ENCODE peak calls at places on chromosomes 13 and 19, in six cellular contexts. One of them, this sample, is unnamed.
A peak's percentile ranks its signal among the peaks of the same experiment; 100 is the strongest.

GRCh38 chr19:16273005-16273404 is 51.6 kb upstream of the KLF2 start:
- DNase-seq in IMR-90: no peak
- DNase-seq in thyroid gland: no peak
- DNase-seq in tibial nerve: no peak
- DNase-seq in BE2C: no peak
- DNase-seq in PC-3: no peak
- DNase-seq in this sample: peak; percentile 43

GRCh38 chr19:2274937-2275535 is 6.9 kb downstream of the PEAK3 start:
- DNase-seq in PC-3: peak; percentile 66
- DNase-seq in BE2C: peak; percentile 87
- DNase-seq in IMR-90: peak; percentile 64
- DNase-seq in tibial nerve: peak; percentile 61
- DNase-seq in thyroid gland: peak; percentile 65
- DNase-seq in this sample: peak; percentile 71

GRCh38 chr19:49840321-49840720 is 10.6 kb upstream of the PTOV1 start:
- DNase-seq in BE2C: no peak
- DNase-seq in thyroid gland: no peak
- DNase-seq in IMR-90: no peak
- DNase-seq in PC-3: no peak
- DNase-seq in tibial nerve: no peak
- DNase-seq in this sample: no peak

GRCh38 chr13:44903596-44903995 is 85.7 kb downstream of the NUFIP1 start:
- DNase-seq in BE2C: no peak
- DNase-seq in tibial nerve: peak; percentile 87
- DNase-seq in thyroid gland: peak; percentile 29
- DNase-seq in PC-3: no peak
- DNase-seq in IMR-90: peak; percentile 84
- DNase-seq in this sample: peak; percentile 89

GRCh38 chr13:51542358-51542972 is 41.8 kb upstream of the WDFY2 start:
- DNase-seq in IMR-90: peak; percentile 32
- DNase-seq in BE2C: peak; percentile 41
- DNase-seq in PC-3: no peak
- DNase-seq in thyroid gland: no peak
- DNase-seq in tibial nerve: no peak
- DNase-seq in this sample: no peak

GRCh38 chr19:33638167-33639033 is 16.6 kb downstream of the CHST8 start:
- DNase-seq in thyroid gland: no peak
- DNase-seq in PC-3: no peak
- DNase-seq in tibial nerve: no peak
- DNase-seq in IMR-90: no peak
- DNase-seq in BE2C: no peak
- DNase-seq in this sample: no peak

GRCh38 chr19:3451451-3451866 is 28.9 kb downstream of the SMIM24 start:
- DNase-seq in PC-3: no peak
- DNase-seq in IMR-90: no peak
- DNase-seq in BE2C: no peak
- DNase-seq in tibial nerve: no peak
- DNase-seq in thyroid gland: no peak
- DNase-seq in this sample: no peak

GRCh38 chr13:95155504-95155903 is 145.7 kb downstream of the ABCC4 start:
- DNase-seq in PC-3: no peak
- DNase-seq in thyroid gland: no peak
- DNase-seq in BE2C: no peak
- DNase-seq in IMR-90: no peak
- DNase-seq in tibial nerve: no peak
- DNase-seq in this sample: no peak

GRCh38 chr19:8145969-8146368 is 3.4 kb downstream of the FBN3 start:
- DNase-seq in tibial nerve: no peak
- DNase-seq in IMR-90: no peak
- DNase-seq in thyroid gland: peak; percentile 18
- DNase-seq in BE2C: no peak
- DNase-seq in PC-3: peak; percentile 56
- DNase-seq in this sample: no peak

GRCh38 chr19:18477042-18477760 is 39.3 kb upstream of the ISYNA1 start:
- DNase-seq in tibial nerve: no peak
- DNase-seq in IMR-90: no peak
- DNase-seq in thyroid gland: no peak
- DNase-seq in BE2C: no peak
- DNase-seq in PC-3: no peak
- DNase-seq in this sample: peak; percentile 46

DNA sequence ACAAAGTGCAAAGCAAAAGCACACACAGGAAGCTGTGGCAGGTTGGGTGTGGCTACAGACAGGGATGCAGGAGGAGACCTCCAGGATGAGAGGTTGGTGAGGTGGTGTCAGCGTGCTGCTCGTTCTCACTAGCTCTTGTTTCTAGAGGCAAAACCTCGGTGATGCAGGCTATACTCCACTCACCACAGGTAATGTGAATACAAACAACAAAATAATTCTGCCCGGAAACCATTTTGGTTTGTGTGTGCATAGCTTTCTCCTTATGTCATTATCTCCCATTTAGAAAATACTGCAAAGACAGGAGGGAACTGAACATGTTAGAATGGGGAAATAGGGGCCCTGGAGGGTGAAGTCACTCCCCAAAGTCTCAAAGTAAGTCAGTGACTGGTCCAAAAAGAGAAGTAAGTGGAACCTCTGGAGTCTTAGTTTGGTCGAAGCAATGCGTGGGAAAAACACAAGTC is 9.4 kb downstream of the LCP1 start:
- DNase-seq in IMR-90: no peak
- DNase-seq in thyroid gland: no peak
- DNase-seq in tibial nerve: no peak
- DNase-seq in BE2C: no peak
- DNase-seq in PC-3: no peak
- DNase-seq in this sample: no peak
- H3K4me1 ChIP-seq in IMR-90: no peaks in the 10 kb centered on the region
- H3K4me1 ChIP-seq in thyroid gland: no peaks in the 10 kb centered on the region
- H3K4me1 ChIP-seq in tibial nerve: peaks cover 43% of the 10 kb centered on the region
- H3K4me1 ChIP-seq in BE2C: no peaks in the 10 kb centered on the region
- H3K4me1 ChIP-seq in PC-3: peaks cover 4% of the 10 kb centered on the region
- H3K4me1 ChIP-seq in this sample: peaks cover 4% of the 10 kb centered on the region

GRCh38 chr19:47019431-47020041 is at the start of gene NPAS1:
- DNase-seq in PC-3: no peak
- DNase-seq in IMR-90: no peak
- DNase-seq in BE2C: no peak
- DNase-seq in tibial nerve: no peak
- DNase-seq in thyroid gland: no peak
- DNase-seq in this sample: no peak
- H3K9me3 ChIP-seq in PC-3: no peaks in the 10 kb centered on the region
- H3K9me3 ChIP-seq in IMR-90: no peaks in the 10 kb centered on the region
- H3K9me3 ChIP-seq in BE2C: no peaks in the 10 kb centered on the region
- H3K9me3 ChIP-seq in tibial nerve: no peaks in the 10 kb centered on the region
- H3K9me3 ChIP-seq in thyroid gland: no peaks in the 10 kb centered on the region
- H3K9me3 ChIP-seq in this sample: no peaks in the 10 kb centered on the region

GRCh38 chr19:10295847-10296591 is 6.3 kb downstream of the ICAM5 start:
- DNase-seq in thyroid gland: no peak
- DNase-seq in PC-3: no peak
- DNase-seq in tibial nerve: no peak
- DNase-seq in IMR-90: no peak
- DNase-seq in BE2C: no peak
- DNase-seq in this sample: no peak
- H3K4me3 ChIP-seq in thyroid gland: peak overlapping the region; percentile 27
- H3K4me3 ChIP-seq in PC-3: no peak overlapping the region
- H3K4me3 ChIP-seq in tibial nerve: no peak overlapping the region
- H3K4me3 ChIP-seq in IMR-90: no peak overlapping the region
- H3K4me3 ChIP-seq in BE2C: no peak overlapping the region
- H3K4me3 ChIP-seq in this sample: peak overlapping the region; percentile 8

DNA sequence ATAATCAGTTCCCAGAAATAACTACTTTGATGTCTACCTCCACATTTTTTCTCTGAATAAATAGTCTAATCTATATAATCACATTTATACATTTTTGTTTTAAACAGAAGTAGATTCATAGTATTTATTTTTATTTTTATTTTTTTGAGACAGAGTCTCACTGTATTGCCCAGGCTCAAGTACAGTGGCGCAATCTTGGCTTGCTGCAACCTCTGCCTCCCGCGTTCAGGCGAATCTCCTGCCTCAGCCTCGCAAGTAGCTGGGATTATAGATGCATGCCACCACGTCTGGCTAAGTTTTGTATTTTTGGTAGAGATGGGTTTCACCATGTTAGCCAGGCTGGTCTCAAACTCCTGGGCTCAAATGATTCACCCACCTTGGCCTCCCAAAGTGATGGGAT is 16.7 kb downstream of the TM9SF2 start:
- DNase-seq in PC-3: no peak
- DNase-seq in tibial nerve: no peak
- DNase-seq in BE2C: no peak
- DNase-seq in thyroid gland: no peak
- DNase-seq in IMR-90: no peak
- DNase-seq in this sample: no peak
- H3K4me1 ChIP-seq in PC-3: peaks cover 10% of the 10 kb centered on the region
- H3K4me1 ChIP-seq in tibial nerve: peaks cover 4% of the 10 kb centered on the region
- H3K4me1 ChIP-seq in BE2C: no peaks in the 10 kb centered on the region
- H3K4me1 ChIP-seq in thyroid gland: peaks cover 12% of the 10 kb centered on the region
- H3K4me1 ChIP-seq in IMR-90: peaks cover 2% of the 10 kb centered on the region
- H3K4me1 ChIP-seq in this sample: peaks cover 6% of the 10 kb centered on the region

GRCh38 chr19:44704982-44705381 is 6.0 kb downstream of the CEACAM16 start:
- DNase-seq in thyroid gland: no peak
- DNase-seq in BE2C: no peak
- DNase-seq in PC-3: no peak
- DNase-seq in tibial nerve: no peak
- DNase-seq in IMR-90: no peak
- DNase-seq in this sample: no peak
- H3K9me3 ChIP-seq in thyroid gland: no peaks in the 10 kb centered on the region
- H3K9me3 ChIP-seq in BE2C: no peaks in the 10 kb centered on the region
- H3K9me3 ChIP-seq in PC-3: no peaks in the 10 kb centered on the region
- H3K9me3 ChIP-seq in tibial nerve: no peaks in the 10 kb centered on the region
- H3K9me3 ChIP-seq in IMR-90: no peaks in the 10 kb centered on the region
- H3K9me3 ChIP-seq in this sample: no peaks in the 10 kb centered on the region

GRCh38 chr13:31951215-31951678 is 80.3 kb upstream of the FRY start:
- DNase-seq in IMR-90: peak; percentile 70
- DNase-seq in PC-3: peak; percentile 53
- DNase-seq in tibial nerve: peak; percentile 48
- DNase-seq in thyroid gland: peak; percentile 45
- DNase-seq in BE2C: no peak
- DNase-seq in this sample: peak; percentile 86

GRCh38 chr13:31952641-31953380 is 78.8 kb upstream of the FRY start:
- DNase-seq in IMR-90: no peak
- DNase-seq in thyroid gland: no peak
- DNase-seq in PC-3: no peak
- DNase-seq in BE2C: no peak
- DNase-seq in tibial nerve: no peak
- DNase-seq in this sample: peak; percentile 24

GRCh38 chr13:31957772-31958171 is 73.8 kb upstream of the FRY start:
- DNase-seq in tibial nerve: no peak
- DNase-seq in thyroid gland: no peak
- DNase-seq in IMR-90: no peak
- DNase-seq in PC-3: no peak
- DNase-seq in BE2C: no peak
- DNase-seq in this sample: no peak

GRCh38 chr13:31956944-31957644 is 74.5 kb upstream of the FRY start:
- DNase-seq in tibial nerve: no peak
- DNase-seq in BE2C: no peak
- DNase-seq in thyroid gland: no peak
- DNase-seq in IMR-90: peak; percentile 65
- DNase-seq in PC-3: no peak
- DNase-seq in this sample: no peak

GRCh38 chr13:31955745-31956144 is 75.8 kb upstream of the FRY start:
- DNase-seq in thyroid gland: no peak
- DNase-seq in IMR-90: no peak
- DNase-seq in PC-3: no peak
- DNase-seq in BE2C: no peak
- DNase-seq in tibial nerve: no peak
- DNase-seq in this sample: no peak
- H3K4me3 ChIP-seq in thyroid gland: no peak overlapping the region
- H3K4me3 ChIP-seq in IMR-90: no peak overlapping the region
- H3K4me3 ChIP-seq in PC-3: no peak overlapping the region
- H3K4me3 ChIP-seq in BE2C: no peak overlapping the region
- H3K4me3 ChIP-seq in tibial nerve: no peak overlapping the region
- H3K4me3 ChIP-seq in this sample: no peak overlapping the region

GRCh38 chr13:50524540-50524939 is 319.0 kb downstream of the DLEU7 start:
- DNase-seq in thyroid gland: no peak
- DNase-seq in BE2C: peak; percentile 11
- DNase-seq in tibial nerve: no peak
- DNase-seq in IMR-90: no peak
- DNase-seq in PC-3: no peak
- DNase-seq in this sample: no peak
- H3K4me1 ChIP-seq in thyroid gland: peaks cover 53% of the 10 kb centered on the region
- H3K4me1 ChIP-seq in BE2C: peaks cover 25% of the 10 kb centered on the region
- H3K4me1 ChIP-seq in tibial nerve: peaks cover 11% of the 10 kb centered on the region
- H3K4me1 ChIP-seq in IMR-90: peaks cover 25% of the 10 kb centered on the region
- H3K4me1 ChIP-seq in PC-3: peaks cover 3% of the 10 kb centered on the region
- H3K4me1 ChIP-seq in this sample: peaks cover 3% of the 10 kb centered on the region

GRCh38 chr19:42269518-42270345 is 680 bp downstream of the CIC start:
- DNase-seq in PC-3: no peak
- DNase-seq in thyroid gland: no peak
- DNase-seq in IMR-90: no peak
- DNase-seq in tibial nerve: no peak
- DNase-seq in BE2C: no peak
- DNase-seq in this sample: peak; percentile 57
- H3K9me3 ChIP-seq in PC-3: no peaks in the 10 kb centered on the region
- H3K9me3 ChIP-seq in thyroid gland: no peaks in the 10 kb centered on the region
- H3K9me3 ChIP-seq in IMR-90: no peaks in the 10 kb centered on the region
- H3K9me3 ChIP-seq in tibial nerve: no peaks in the 10 kb centered on the region
- H3K9me3 ChIP-seq in BE2C: no peaks in the 10 kb centered on the region
- H3K9me3 ChIP-seq in this sample: no peaks in the 10 kb centered on the region

GRCh38 chr19:5112175-5112574 is 143.3 kb downstream of the KDM4B start:
- DNase-seq in thyroid gland: no peak
- DNase-seq in BE2C: no peak
- DNase-seq in PC-3: no peak
- DNase-seq in IMR-90: no peak
- DNase-seq in tibial nerve: no peak
- DNase-seq in this sample: no peak
- H3K4me3 ChIP-seq in thyroid gland: no peak overlapping the region
- H3K4me3 ChIP-seq in BE2C: no peak overlapping the region
- H3K4me3 ChIP-seq in PC-3: no peak overlapping the region
- H3K4me3 ChIP-seq in IMR-90: no peak overlapping the region
- H3K4me3 ChIP-seq in tibial nerve: no peak overlapping the region
- H3K4me3 ChIP-seq in this sample: no peak overlapping the region